ENCODE peak calls at places on chromosome 10, in eight cellular contexts. K, Q, D, C, R, X, M and O are unnamed samples.

GRCh38 chr10:49690673-49691356 is 11.4 kb downstream of the C10orf53 start:
- DNase-seq in R (no peak), K (no peak), D (no peak), X (no peak), Q (no peak), C (no peak), M (no peak), O (peak; percentile 3)

GRCh38 chr10:110845756-110846620 is 25.7 kb upstream of the PDCD4 start:
- DNase-seq in M (no peak), Q (no peak), R (no peak), C (no peak), D (no peak), K (peak; percentile 21), X (no peak), O (no peak)

GRCh38 chr10:109593686-109594085 is 329.6 kb downstream of the XPNPEP1 start:
- DNase-seq in K (no peak), R (no peak), D (no peak), Q (no peak), X (no peak), M (no peak), C (no peak), O (no peak)

GRCh38 chr10:18418579-18419210 is 232.7 kb downstream of the NSUN6 start:
- DNase-seq in D (no peak), K (no peak), R (no peak), Q (no peak), C (no peak), X (no peak), M (no peak), O (no peak)

GRCh38 chr10:126226205-126226604 is 162.1 kb downstream of the ADAM12 start:
- DNase-seq in X (no peak), R (no peak), C (no peak), Q (no peak), M (no peak), K (no peak), D (no peak), O (no peak)

GRCh38 chr10:32955790-32956189 is 2.2 kb downstream of the ITGB1 start:
- DNase-seq in C (no peak), Q (no peak), K (no peak), M (no peak), R (no peak), X (no peak), D (no peak), O (no peak)

GRCh38 chr10:6704891-6705290 is 124.8 kb upstream of the PRKCQ start:
- DNase-seq in C (no peak), X (no peak), Q (no peak), D (no peak), M (no peak), K (no peak), R (no peak), O (no peak)

GRCh38 chr10:59388577-59388976 is 26.2 kb upstream of the FAM13C start:
- DNase-seq in Q (no peak), D (no peak), K (no peak), X (no peak), M (no peak), C (no peak), R (no peak), O (no peak)

GRCh38 chr10:21675157-21675796 is 141.2 kb downstream of the MLLT10 start:
- DNase-seq in R (peak; percentile 28), C (no peak), X (no peak), D (no peak), M (peak; percentile 30), Q (peak; percentile 11), K (no peak), O (peak; percentile 36)

GRCh38 chr10:118844731-118845573 is 90.2 kb upstream of the CACUL1 start:
- DNase-seq in K (no peak), D (no peak), X (no peak), Q (no peak), R (no peak), C (no peak), M (no peak), O (peak; percentile 54)

GRCh38 chr10:1050555-1050954 is 1.6 kb upstream of the IDI1 start:
- DNase-seq in C (no peak), X (no peak), M (peak; percentile 61), R (no peak), K (no peak), D (no peak), Q (no peak), O (no peak)

GRCh38 chr10:44757551-44758205 is 153.5 kb upstream of the TMEM72 start:
- DNase-seq in R (no peak), C (no peak), K (no peak), M (no peak), Q (no peak), X (no peak), D (no peak), O (no peak)

GRCh38 chr10:102112210-102112817 is 7.9 kb downstream of the LDB1 start:
- DNase-seq in Q (no peak), R (no peak), C (no peak), X (no peak), K (no peak), M (no peak), D (no peak), O (no peak)

GRCh38 chr10:121690152-121690551 is 91.9 kb upstream of the FGFR2 start:
- DNase-seq in C (no peak), R (no peak), M (no peak), X (no peak), Q (no peak), K (no peak), D (no peak), O (no peak)

GRCh38 chr10:24255907-24256306 is 47.0 kb downstream of the KIAA1217 start:
- DNase-seq in Q (no peak), X (no peak), M (no peak), R (no peak), C (no peak), K (no peak), D (no peak), O (no peak)

GRCh38 chr10:61128196-61128595 is 184.2 kb upstream of the RHOBTB1 start:
- DNase-seq in M (no peak), D (no peak), Q (no peak), X (no peak), C (no peak), K (no peak), R (no peak), O (no peak)

GRCh38 chr10:125883198-125883597 is 2.1 kb upstream of the DHX32 start:
- DNase-seq in K (no peak), Q (no peak), R (no peak), X (no peak), D (no peak), C (no peak), M (no peak), O (no peak)

GRCh38 chr10:68471586-68472408 is at the start of gene DNA2:
- DNase-seq in R (peak; percentile 95), D (peak; percentile 3), Q (peak; percentile 14), K (peak; percentile 71), C (peak; percentile 71), M (peak; percentile 70), X (peak; percentile 36), O (peak; percentile 60)

GRCh38 chr10:128036011-128036615 is 90.1 kb downstream of the MKI67 start:
- DNase-seq in R (no peak), K (no peak), X (no peak), D (no peak), Q (no peak), M (no peak), C (no peak), O (no peak)

GRCh38 chr10:82969405-82969804 is 1094.4 kb downstream of the NRG3 start:
- DNase-seq in X (no peak), R (no peak), Q (no peak), M (no peak), D (no peak), K (no peak), C (no peak), O (peak; percentile 20)

GRCh38 chr10:124048371-124049290 is 44.8 kb downstream of the CHST15 start:
- DNase-seq in K (no peak), X (no peak), D (no peak), M (no peak), Q (no peak), R (no peak), C (no peak), O (peak; percentile 33)

GRCh38 chr10:34834274-34834673 is 19.2 kb upstream of the PARD3 start:
- DNase-seq in R (no peak), M (no peak), K (no peak), D (no peak), C (no peak), X (no peak), Q (no peak), O (no peak)

GRCh38 chr10:92712016-92712889 is 22.5 kb downstream of the HHEX start:
- DNase-seq in D (no peak), C (no peak), K (no peak), M (no peak), Q (no peak), X (no peak), R (no peak), O (peak; percentile 57)

GRCh38 chr10:100969175-100970075 is at the start of gene SEMA4G:
- DNase-seq in C (no peak), Q (peak; percentile 29), D (no peak), R (peak; percentile 61), K (no peak), X (peak; percentile 13), M (peak; percentile 39), O (peak; percentile 36)

GRCh38 chr10:78250313-78251040 is 216.8 kb downstream of the RPS24 start:
- DNase-seq in D (no peak), M (no peak), R (no peak), K (no peak), C (no peak), Q (no peak), X (no peak), O (no peak)

GRCh38 chr10:87618470-87619423 is 40.9 kb upstream of the PAPSS2 start:
- DNase-seq in X (no peak), K (peak; percentile 42), M (no peak), C (no peak), D (no peak), Q (no peak), R (no peak), O (peak; percentile 61)

GRCh38 chr10:4595920-4596319 is 230.1 kb upstream of the AKR1E2 start:
- DNase-seq in R (no peak), X (no peak), M (no peak), C (no peak), D (no peak), Q (no peak), K (no peak), O (no peak)

GRCh38 chr10:1398626-1399410 is 338.5 kb downstream of the ADARB2 start:
- DNase-seq in R (no peak), C (no peak), D (no peak), M (no peak), Q (no peak), X (no peak), K (no peak), O (no peak)

GRCh38 chr10:43965918-43966570 is 317.4 kb upstream of the ZNF32 start:
- DNase-seq in M (no peak), X (no peak), C (peak; percentile 69), K (no peak), R (no peak), Q (no peak), D (no peak), O (no peak)

GRCh38 chr10:131829156-131829930 is 71.5 kb upstream of the PPP2R2D start:
- DNase-seq in R (no peak), Q (no peak), X (no peak), M (no peak), D (no peak), C (peak; percentile 51), K (no peak), O (no peak)

GRCh38 chr10:104574470-104575213 is 66.4 kb upstream of the SORCS3 start:
- DNase-seq in X (no peak), M (no peak), C (no peak), Q (no peak), D (no peak), K (no peak), R (no peak), O (no peak)

GRCh38 chr10:663844-664243 is 25.6 kb downstream of the DIP2C start:
- DNase-seq in R (no peak), X (no peak), K (no peak), M (no peak), C (peak; percentile 48), D (no peak), Q (no peak), O (no peak)

GRCh38 chr10:132443998-132444876 is 47.2 kb downstream of the PWWP2B start:
- DNase-seq in C (no peak), Q (no peak), K (no peak), X (no peak), M (no peak), D (peak; percentile 20), R (no peak), O (no peak)

GRCh38 chr10:106189254-106189653 is 975.3 kb downstream of the SORCS1 start:
- DNase-seq in X (no peak), R (no peak), M (no peak), C (no peak), D (peak; percentile 16), K (no peak), Q (no peak), O (peak; percentile 21)